ENCODE peak calls at places on chromosomes 2 and 18, in nine cellular contexts. One of them, this sample, is unnamed.

GRCh38 chr2:118705032-118705431 is 142.4 kb downstream of the EN1 start:
- DNase-seq in breast epithelium: no peak
- DNase-seq in HepG2: no peak
- DNase-seq in K562: no peak
- DNase-seq in HCT116: no peak
- DNase-seq in stomach: no peak
- DNase-seq in suprapubic skin: no peak
- DNase-seq in transverse colon: no peak
- DNase-seq in H1: no peak
- DNase-seq in this sample: no peak

GRCh38 chr2:8986327-8986976 is 17.0 kb downstream of the MBOAT2 start:
- DNase-seq in breast epithelium: no peak
- DNase-seq in HepG2: peak; percentile 36
- DNase-seq in K562: peak; percentile 50
- DNase-seq in HCT116: no peak
- DNase-seq in stomach: no peak
- DNase-seq in suprapubic skin: no peak
- DNase-seq in transverse colon: no peak
- DNase-seq in H1: no peak
- DNase-seq in this sample: no peak

GRCh38 chr2:174003635-174004310 is 38.6 kb upstream of the SP3 start:
- DNase-seq in breast epithelium: no peak
- DNase-seq in HepG2: peak; percentile 64
- DNase-seq in K562: peak; percentile 29
- DNase-seq in HCT116: no peak
- DNase-seq in stomach: peak; percentile 72
- DNase-seq in suprapubic skin: no peak
- DNase-seq in transverse colon: no peak
- DNase-seq in H1: no peak
- DNase-seq in this sample: no peak

GRCh38 chr18:59612461-59612860 is 84.8 kb downstream of the CCBE1 start:
- DNase-seq in breast epithelium: no peak
- DNase-seq in HepG2: no peak
- DNase-seq in K562: no peak
- DNase-seq in HCT116: no peak
- DNase-seq in stomach: no peak
- DNase-seq in suprapubic skin: no peak
- DNase-seq in transverse colon: no peak
- DNase-seq in H1: no peak
- DNase-seq in this sample: peak; percentile 62

GRCh38 chr2:58614259-58614658 is 373.1 kb upstream of the FANCL start:
- DNase-seq in breast epithelium: no peak
- DNase-seq in HepG2: no peak
- DNase-seq in K562: no peak
- DNase-seq in HCT116: no peak
- DNase-seq in stomach: no peak
- DNase-seq in suprapubic skin: no peak
- DNase-seq in transverse colon: no peak
- DNase-seq in H1: no peak
- DNase-seq in this sample: no peak

GRCh38 chr2:133264951-133265949 is 303.0 kb downstream of the NCKAP5 start:
- DNase-seq in breast epithelium: no peak
- DNase-seq in HepG2: no peak
- DNase-seq in K562: no peak
- DNase-seq in HCT116: no peak
- DNase-seq in stomach: peak; percentile 65
- DNase-seq in suprapubic skin: peak; percentile 57
- DNase-seq in transverse colon: peak; percentile 18
- DNase-seq in H1: no peak
- DNase-seq in this sample: no peak

GRCh38 chr18:61334491-61334850 is 1.2 kb downstream of the CDH20 start:
- DNase-seq in breast epithelium: no peak
- DNase-seq in HepG2: no peak
- DNase-seq in K562: no peak
- DNase-seq in HCT116: no peak
- DNase-seq in stomach: no peak
- DNase-seq in suprapubic skin: no peak
- DNase-seq in transverse colon: no peak
- DNase-seq in H1: no peak
- DNase-seq in this sample: no peak

GRCh38 chr18:22639026-22639463 is 221.3 kb upstream of the CTAGE1 start:
- DNase-seq in breast epithelium: no peak
- DNase-seq in HepG2: no peak
- DNase-seq in K562: no peak
- DNase-seq in HCT116: no peak
- DNase-seq in stomach: no peak
- DNase-seq in suprapubic skin: no peak
- DNase-seq in transverse colon: no peak
- DNase-seq in H1: no peak
- DNase-seq in this sample: no peak

GRCh38 chr2:28134262-28134812 is 243.8 kb downstream of the BABAM2 start:
- DNase-seq in breast epithelium: no peak
- DNase-seq in HepG2: no peak
- DNase-seq in K562: no peak
- DNase-seq in HCT116: no peak
- DNase-seq in stomach: peak; percentile 68
- DNase-seq in suprapubic skin: peak; percentile 64
- DNase-seq in transverse colon: peak; percentile 81
- DNase-seq in H1: no peak
- DNase-seq in this sample: no peak

GRCh38 chr2:170711774-170712652 is 3.1 kb upstream of the SP5 start:
- DNase-seq in breast epithelium: no peak
- DNase-seq in HepG2: peak; percentile 99
- DNase-seq in K562: no peak
- DNase-seq in HCT116: no peak
- DNase-seq in stomach: peak; percentile 67
- DNase-seq in suprapubic skin: no peak
- DNase-seq in transverse colon: no peak
- DNase-seq in H1: peak; percentile 56
- DNase-seq in this sample: peak; percentile 91

GRCh38 chr18:63444567-63444966 is 22.3 kb upstream of the VPS4B start:
- DNase-seq in breast epithelium: no peak
- DNase-seq in HepG2: no peak
- DNase-seq in K562: no peak
- DNase-seq in HCT116: no peak
- DNase-seq in stomach: no peak
- DNase-seq in suprapubic skin: no peak
- DNase-seq in transverse colon: no peak
- DNase-seq in H1: no peak
- DNase-seq in this sample: peak; percentile 85

GRCh38 chr2:236745420-236746210 is 176.0 kb downstream of the ACKR3 start:
- DNase-seq in breast epithelium: peak; percentile 69
- DNase-seq in HepG2: peak; percentile 10
- DNase-seq in K562: no peak
- DNase-seq in HCT116: no peak
- DNase-seq in stomach: no peak
- DNase-seq in suprapubic skin: no peak
- DNase-seq in transverse colon: no peak
- DNase-seq in H1: no peak
- DNase-seq in this sample: no peak

GRCh38 chr2:205720451-205720902 is 38.2 kb downstream of the NRP2 start:
- DNase-seq in breast epithelium: no peak
- DNase-seq in HepG2: no peak
- DNase-seq in K562: no peak
- DNase-seq in HCT116: no peak
- DNase-seq in stomach: no peak
- DNase-seq in suprapubic skin: no peak
- DNase-seq in transverse colon: no peak
- DNase-seq in H1: no peak
- DNase-seq in this sample: no peak

GRCh38 chr2:241112592-241112991 is 10.5 kb upstream of the MTERF4 start:
- DNase-seq in breast epithelium: no peak
- DNase-seq in HepG2: no peak
- DNase-seq in K562: no peak
- DNase-seq in HCT116: no peak
- DNase-seq in stomach: no peak
- DNase-seq in suprapubic skin: no peak
- DNase-seq in transverse colon: no peak
- DNase-seq in H1: no peak
- DNase-seq in this sample: no peak

GRCh38 chr2:213125646-213126347 is 25.6 kb downstream of the IKZF2 start:
- DNase-seq in breast epithelium: no peak
- DNase-seq in HepG2: no peak
- DNase-seq in K562: no peak
- DNase-seq in HCT116: no peak
- DNase-seq in stomach: no peak
- DNase-seq in suprapubic skin: no peak
- DNase-seq in transverse colon: no peak
- DNase-seq in H1: no peak
- DNase-seq in this sample: no peak

GRCh38 chr2:61504949-61505348 is 33.2 kb downstream of the XPO1 start:
- DNase-seq in breast epithelium: no peak
- DNase-seq in HepG2: no peak
- DNase-seq in K562: no peak
- DNase-seq in HCT116: no peak
- DNase-seq in stomach: no peak
- DNase-seq in suprapubic skin: no peak
- DNase-seq in transverse colon: no peak
- DNase-seq in H1: no peak
- DNase-seq in this sample: no peak
- TF ChIP-seq POLR2A in breast epithelium: no peak
- TF ChIP-seq POLR2A in HepG2: peak; percentile 12
- TF ChIP-seq POLR2A in K562: no peak
- TF ChIP-seq POLR2A in HCT116: no peak
- TF ChIP-seq POLR2A in stomach: no peak
- TF ChIP-seq POLR2A in suprapubic skin: no peak
- TF ChIP-seq POLR2A in transverse colon: no peak
- TF ChIP-seq POLR2A in H1: no peak
- TF ChIP-seq POLR2A in this sample: no peak

GRCh38 chr2:175236930-175237329 is 55.4 kb upstream of the ATP5MC3 start:
- DNase-seq in breast epithelium: no peak
- DNase-seq in HepG2: peak; percentile 13
- DNase-seq in K562: no peak
- DNase-seq in HCT116: no peak
- DNase-seq in stomach: no peak
- DNase-seq in suprapubic skin: no peak
- DNase-seq in transverse colon: no peak
- DNase-seq in H1: no peak
- DNase-seq in this sample: no peak

GRCh38 chr2:175233135-175233719 is 51.7 kb upstream of the ATP5MC3 start:
- DNase-seq in breast epithelium: no peak
- DNase-seq in HepG2: no peak
- DNase-seq in K562: no peak
- DNase-seq in HCT116: no peak
- DNase-seq in stomach: no peak
- DNase-seq in suprapubic skin: no peak
- DNase-seq in transverse colon: no peak
- DNase-seq in H1: no peak
- DNase-seq in this sample: no peak

GRCh38 chr2:175228179-175228578 is 46.7 kb upstream of the ATP5MC3 start:
- DNase-seq in breast epithelium: no peak
- DNase-seq in HepG2: no peak
- DNase-seq in K562: no peak
- DNase-seq in HCT116: no peak
- DNase-seq in stomach: no peak
- DNase-seq in suprapubic skin: no peak
- DNase-seq in transverse colon: no peak
- DNase-seq in H1: no peak
- DNase-seq in this sample: no peak

GRCh38 chr2:175234650-175235049 is 53.1 kb upstream of the ATP5MC3 start:
- DNase-seq in breast epithelium: no peak
- DNase-seq in HepG2: no peak
- DNase-seq in K562: no peak
- DNase-seq in HCT116: no peak
- DNase-seq in stomach: no peak
- DNase-seq in suprapubic skin: no peak
- DNase-seq in transverse colon: no peak
- DNase-seq in H1: no peak
- DNase-seq in this sample: no peak

GRCh38 chr2:175234153-175234552 is 52.6 kb upstream of the ATP5MC3 start:
- DNase-seq in breast epithelium: no peak
- DNase-seq in HepG2: no peak
- DNase-seq in K562: no peak
- DNase-seq in HCT116: no peak
- DNase-seq in stomach: no peak
- DNase-seq in suprapubic skin: no peak
- DNase-seq in transverse colon: no peak
- DNase-seq in H1: no peak
- DNase-seq in this sample: no peak
- TF ChIP-seq POLR2AphosphoS5 in breast epithelium: no peak
- TF ChIP-seq POLR2AphosphoS5 in HepG2: no peak
- TF ChIP-seq POLR2AphosphoS5 in K562: no peak
- TF ChIP-seq POLR2AphosphoS5 in HCT116: no peak
- TF ChIP-seq POLR2AphosphoS5 in stomach: no peak
- TF ChIP-seq POLR2AphosphoS5 in suprapubic skin: no peak
- TF ChIP-seq POLR2AphosphoS5 in transverse colon: no peak
- TF ChIP-seq POLR2AphosphoS5 in H1: no peak
- TF ChIP-seq POLR2AphosphoS5 in this sample: no peak

GRCh38 chr2:230738391-230738811 is 25.8 kb downstream of the CAB39 start:
- DNase-seq in breast epithelium: no peak
- DNase-seq in HepG2: peak; percentile 35
- DNase-seq in K562: no peak
- DNase-seq in HCT116: no peak
- DNase-seq in stomach: no peak
- DNase-seq in suprapubic skin: no peak
- DNase-seq in transverse colon: no peak
- DNase-seq in H1: no peak
- DNase-seq in this sample: no peak
- H3K4me1 ChIP-seq in breast epithelium: peaks cover 3% of the 10 kb centered on the region
- H3K4me1 ChIP-seq in HepG2: peaks cover 45% of the 10 kb centered on the region
- H3K4me1 ChIP-seq in K562: peaks cover 27% of the 10 kb centered on the region
- H3K4me1 ChIP-seq in HCT116: peaks cover 20% of the 10 kb centered on the region
- H3K4me1 ChIP-seq in stomach: peaks cover 62% of the 10 kb centered on the region
- H3K4me1 ChIP-seq in suprapubic skin: peaks cover 37% of the 10 kb centered on the region
- H3K4me1 ChIP-seq in transverse colon: peaks cover 63% of the 10 kb centered on the region
- H3K4me1 ChIP-seq in H1: no peaks in the 10 kb centered on the region
- H3K4me1 ChIP-seq in this sample: peaks cover 58% of the 10 kb centered on the region

DNA sequence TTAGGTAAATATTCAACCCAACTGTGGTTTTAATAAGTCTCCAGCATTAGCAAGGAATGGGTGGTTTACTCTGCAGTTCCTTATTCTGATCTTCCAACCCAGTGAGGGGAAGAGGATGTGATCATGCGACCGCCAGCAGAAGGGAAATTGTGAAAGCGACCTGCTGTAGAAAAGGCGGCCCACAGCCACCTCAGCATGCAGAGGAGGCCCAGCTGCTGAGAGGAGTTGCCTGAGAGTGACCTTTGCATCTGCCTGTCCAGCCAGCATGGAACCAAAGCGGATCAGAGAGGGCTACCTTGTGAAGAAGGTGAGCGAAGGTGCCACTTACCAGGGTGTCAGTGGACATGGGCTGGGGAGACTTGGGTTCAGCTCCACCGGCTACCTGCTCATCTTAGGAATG is at the start of gene PLEK:
- DNase-seq in breast epithelium: no peak
- DNase-seq in HepG2: no peak
- DNase-seq in K562: no peak
- DNase-seq in HCT116: no peak
- DNase-seq in stomach: peak; percentile 60
- DNase-seq in suprapubic skin: peak; percentile 68
- DNase-seq in transverse colon: peak; percentile 72
- DNase-seq in H1: no peak
- DNase-seq in this sample: no peak
- TF ChIP-seq POLR2A in breast epithelium: no peak
- TF ChIP-seq POLR2A in HepG2: no peak
- TF ChIP-seq POLR2A in K562: no peak
- TF ChIP-seq POLR2A in HCT116: no peak
- TF ChIP-seq POLR2A in stomach: no peak
- TF ChIP-seq POLR2A in suprapubic skin: peak; percentile 60
- TF ChIP-seq POLR2A in transverse colon: peak; percentile 70
- TF ChIP-seq POLR2A in H1: no peak
- TF ChIP-seq POLR2A in this sample: no peak

GRCh38 chr2:219425238-219426067 is 7.3 kb downstream of the DES start:
- DNase-seq in breast epithelium: no peak
- DNase-seq in HepG2: no peak
- DNase-seq in K562: no peak
- DNase-seq in HCT116: no peak
- DNase-seq in stomach: no peak
- DNase-seq in suprapubic skin: no peak
- DNase-seq in transverse colon: no peak
- DNase-seq in H1: no peak
- DNase-seq in this sample: no peak
- TF ChIP-seq POLR2AphosphoS5 in breast epithelium: no peak
- TF ChIP-seq POLR2AphosphoS5 in HepG2: no peak
- TF ChIP-seq POLR2AphosphoS5 in K562: no peak
- TF ChIP-seq POLR2AphosphoS5 in HCT116: no peak
- TF ChIP-seq POLR2AphosphoS5 in stomach: no peak
- TF ChIP-seq POLR2AphosphoS5 in suprapubic skin: no peak
- TF ChIP-seq POLR2AphosphoS5 in transverse colon: peak; percentile 23
- TF ChIP-seq POLR2AphosphoS5 in H1: no peak
- TF ChIP-seq POLR2AphosphoS5 in this sample: peak; percentile 3

This sample was measured in esophagus muscularis mucosa.